ENCODE peak calls at places on chromosomes 4 and X, in nine cellular contexts. M, A, C, O, J, F, E, Q and U are unnamed samples.

GRCh38 chr4:103498161-103499070 is 221.4 kb downstream of the TACR3 start:
- DNase-seq in C (no peak), A (peak; percentile 14), J (no peak), M (no peak), E (peak; percentile 78), Q (peak; percentile 33), O (no peak), F (no peak), U (no peak)

GRCh38 chr4:1295405-1296055 is 5.8 kb downstream of the MAEA start:
- DNase-seq in C (no peak), A (no peak), J (no peak), O (no peak), E (no peak), Q (peak; percentile 54), M (no peak), F (peak; percentile 51), U (no peak)

GRCh38 chrX:39726810-39727209 is 370.9 kb downstream of the BCOR start:
- DNase-seq in E (peak; percentile 73), O (no peak), C (no peak), A (no peak), J (peak; percentile 53), Q (no peak), M (no peak), F (no peak), U (no peak)

GRCh38 chr4:133147922-133148689 is 988 bp upstream of the PCDH10 start:
- DNase-seq in E (peak; percentile 79), O (no peak), A (peak; percentile 27), M (no peak), F (peak; percentile 42), J (no peak), C (no peak), Q (peak; percentile 69), U (peak; percentile 64)

GRCh38 chr4:13912966-13913365 is 285.4 kb upstream of the BOD1L1 start:
- DNase-seq in Q (no peak), A (no peak), C (no peak), J (no peak), F (no peak), O (no peak), M (no peak), E (no peak), U (no peak)

GRCh38 chr4:145098675-145099037 is 545 bp downstream of the ABCE1 start:
- DNase-seq in C (peak; percentile 55), Q (no peak), A (peak; percentile 62), O (peak; percentile 15), M (peak; percentile 39), F (no peak), J (no peak), E (peak; percentile 76), U (no peak)

GRCh38 chr4:179797718-179798117 is 2355.5 kb upstream of the AGA start:
- DNase-seq in J (no peak), M (no peak), Q (no peak), O (no peak), C (no peak), A (no peak), F (no peak), E (no peak), U (no peak)

GRCh38 chr4:105058177-105058812 is 88.4 kb upstream of the TET2 start:
- DNase-seq in C (no peak), Q (no peak), M (no peak), J (no peak), F (no peak), E (peak; percentile 95), A (peak; percentile 75), O (no peak), U (no peak)

GRCh38 chr4:53693909-53694308 is 102.6 kb upstream of the LNX1 start:
- DNase-seq in J (no peak), A (no peak), E (no peak), C (no peak), Q (no peak), F (no peak), M (no peak), O (no peak), U (no peak)

GRCh38 chrX:33132569-33132968 is 78.8 kb downstream of the DMD start:
- DNase-seq in C (no peak), J (no peak), O (no peak), Q (no peak), M (no peak), F (no peak), A (no peak), E (no peak), U (no peak)

GRCh38 chr4:11904117-11904535 is 475.4 kb upstream of the HS3ST1 start:
- DNase-seq in J (peak; percentile 76), C (peak; percentile 56), O (no peak), M (peak; percentile 15), E (peak; percentile 23), A (no peak), Q (peak; percentile 74), F (peak; percentile 53), U (no peak)

GRCh38 chrX:71224098-71224708 is 1.2 kb downstream of the GJB1 start:
- DNase-seq in O (no peak), Q (no peak), F (no peak), M (no peak), E (no peak), J (no peak), A (no peak), C (no peak), U (no peak)

GRCh38 chr4:126004936-126005335 is 690.2 kb downstream of the FAT4 start:
- DNase-seq in C (no peak), E (peak; percentile 48), J (no peak), Q (no peak), A (no peak), O (no peak), M (no peak), F (no peak), U (no peak)

DNA sequence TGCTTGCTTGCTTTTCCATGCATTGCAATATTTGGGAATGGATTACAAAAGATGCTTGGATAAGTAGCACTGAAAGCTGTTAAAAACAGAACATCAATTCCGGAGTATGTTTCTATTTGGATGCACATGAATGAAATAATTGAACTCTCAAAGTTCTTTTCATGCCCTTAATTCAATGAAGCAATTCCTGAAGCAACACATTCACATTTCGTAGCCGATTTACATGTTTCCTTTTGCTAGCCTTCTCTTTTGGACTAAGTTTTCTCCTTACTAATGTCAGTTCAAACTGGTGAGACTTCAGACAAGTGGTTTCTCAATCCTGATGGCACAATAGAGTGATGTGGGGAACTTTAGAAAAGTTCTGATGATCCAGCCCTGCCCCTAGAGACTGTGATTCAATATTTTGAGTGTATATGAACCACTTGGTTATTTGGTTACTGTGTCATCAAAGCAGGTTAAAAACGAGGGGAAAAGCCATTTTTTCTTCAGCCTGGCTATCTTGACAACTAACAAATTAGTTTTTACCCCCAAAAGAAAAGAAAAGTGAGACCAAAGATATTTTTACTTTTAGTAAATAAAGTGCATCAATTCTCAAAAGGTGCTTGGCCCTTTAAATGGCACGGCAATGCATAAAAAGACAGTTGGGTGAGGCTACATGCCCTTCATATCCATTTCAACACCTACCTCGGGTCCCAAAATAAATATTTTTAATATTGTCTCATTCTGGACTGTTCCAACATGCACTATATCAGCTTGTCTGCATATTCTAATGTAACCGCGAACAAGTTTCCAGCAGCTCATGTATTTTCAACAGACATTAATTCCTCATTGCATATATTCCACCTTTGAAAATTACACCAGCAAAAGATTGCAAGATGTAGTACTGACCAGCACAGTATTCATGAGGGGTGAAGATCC is 90.1 kb upstream of the RPL34 start:
- DNase-seq in E (no peak), O (no peak), Q (no peak), A (no peak), M (no peak), J (no peak), C (no peak), F (no peak), U (no peak)
- H3K4me1 ChIP-seq in E (no peaks in the 10 kb centered on the region), O (peaks cover 25% of the 10 kb centered on the region), Q (peaks cover 9% of the 10 kb centered on the region), A (no peaks in the 10 kb centered on the region), M (peaks cover 20% of the 10 kb centered on the region), J (no peaks in the 10 kb centered on the region), C (no peaks in the 10 kb centered on the region), F (no peaks in the 10 kb centered on the region), U (peaks cover 4% of the 10 kb centered on the region)

GRCh38 chrX:45852884-45853283 is 652.2 kb upstream of the DIPK2B start:
- DNase-seq in C (no peak), O (no peak), A (peak; percentile 54), Q (no peak), J (no peak), M (no peak), F (no peak), E (peak; percentile 56), U (no peak)
- H3K27ac ChIP-seq in C (no peak overlapping the region), O (no peak overlapping the region), A (peak overlapping the region; percentile 83), Q (no peak overlapping the region), J (no peak overlapping the region), M (no peak overlapping the region), F (no peak overlapping the region), E (no peak overlapping the region), U (no peak overlapping the region)

DNA sequence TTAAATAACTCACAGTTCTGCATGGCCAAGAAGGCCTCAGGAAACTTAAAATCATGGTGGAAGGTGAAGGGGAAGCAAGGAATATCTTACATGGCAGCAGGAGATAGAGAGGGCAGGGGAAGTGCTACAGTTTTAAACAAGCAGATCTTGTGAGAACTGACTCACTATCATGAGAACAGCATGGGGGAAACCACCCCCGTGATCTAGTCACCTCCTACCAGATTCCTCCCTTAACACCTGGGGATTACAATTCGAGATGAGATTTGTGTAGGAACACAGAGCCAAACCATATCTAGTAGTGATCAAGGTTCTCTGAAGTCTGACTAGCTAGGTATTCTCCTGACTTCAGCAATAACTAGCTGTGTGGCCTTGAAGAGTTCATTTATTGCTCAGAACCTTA is 56.0 kb downstream of the BANK1 start:
- DNase-seq in O (no peak), E (no peak), A (no peak), J (no peak), M (no peak), C (no peak), F (no peak), Q (no peak), U (no peak)
- H3K4me1 ChIP-seq in O (no peaks in the 10 kb centered on the region), E (no peaks in the 10 kb centered on the region), A (no peaks in the 10 kb centered on the region), J (no peaks in the 10 kb centered on the region), M (no peaks in the 10 kb centered on the region), C (no peaks in the 10 kb centered on the region), F (no peaks in the 10 kb centered on the region), Q (peaks cover 12% of the 10 kb centered on the region), U (no peaks in the 10 kb centered on the region)

DNA sequence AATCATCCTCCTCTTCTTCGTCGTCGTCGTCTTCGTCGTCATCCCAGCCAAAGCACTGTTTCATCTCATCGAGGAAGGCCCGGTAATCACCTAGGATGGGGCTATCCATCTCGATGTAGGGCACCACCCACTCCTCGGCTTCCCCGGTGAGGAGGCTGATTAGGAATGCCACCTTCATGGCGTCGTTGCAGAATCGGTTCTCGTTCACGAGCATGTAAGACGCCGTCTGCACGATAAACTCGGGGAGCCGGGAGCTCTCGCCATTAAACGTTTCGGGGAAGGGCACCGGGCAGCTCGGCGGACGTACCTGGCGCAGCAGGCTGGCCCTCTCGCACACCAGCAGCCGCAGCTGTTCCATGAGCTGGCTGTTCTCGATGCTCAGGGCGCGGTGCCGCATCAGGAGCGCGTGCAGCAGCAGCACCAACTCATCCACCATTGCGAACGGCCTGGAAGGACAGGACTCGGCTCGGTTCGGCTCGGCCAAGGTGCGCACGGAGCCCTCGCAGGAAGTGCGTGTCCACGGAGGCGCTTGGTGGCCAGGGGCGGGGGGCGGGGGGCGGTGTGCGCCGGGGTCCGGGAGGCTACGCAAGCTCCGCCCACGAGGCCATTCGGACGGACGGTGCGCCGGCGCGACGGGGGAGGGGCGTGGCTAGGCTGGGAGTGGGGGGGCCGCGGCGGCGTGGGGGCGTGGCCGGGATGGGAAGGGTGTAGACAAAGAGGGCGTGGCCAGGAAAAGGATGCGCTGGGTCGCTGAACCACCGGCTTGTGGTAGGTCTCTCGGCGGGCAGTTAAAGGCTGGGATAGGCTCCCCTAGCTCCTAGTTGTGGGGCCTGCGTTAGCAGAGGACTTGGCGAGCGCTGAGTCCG is at the start of gene LDOC1:
- DNase-seq in M (peak; percentile 77), J (peak; percentile 89), Q (peak; percentile 89), O (peak; percentile 68), A (peak; percentile 89), C (no peak), E (peak; percentile 74), F (peak; percentile 80), U (peak; percentile 86)
- H3K27ac ChIP-seq in M (peak within 1 kb of the TSS; percentile 39), J (no peak within 1 kb of the TSS), Q (peak within 1 kb of the TSS; percentile 40), O (no peak within 1 kb of the TSS), A (peak within 1 kb of the TSS; percentile 40), C (no peak within 1 kb of the TSS), E (peak within 1 kb of the TSS; percentile 47), F (no peak within 1 kb of the TSS), U (no peak within 1 kb of the TSS)